ENCODE peak calls at places on chromosomes 5 and 9, in ten cellular contexts. T is spleen, R is SK-N-SH, B is transverse colon, Y is stomach, W is endothelial cell of umbilical vein, L is prostate gland, Z is GM12878, A is SK-N-MC, G is vagina. K is an unnamed sample.

GRCh38 chr9:38059233-38059936 is 9.6 kb downstream of the SHB start:
- DNase-seq in T (peak; percentile 39), R (no peak), B (no peak), Y (no peak), W (peak; percentile 91), L (no peak), Z (no peak), A (no peak), G (no peak), K (no peak)

GRCh38 chr5:107285772-107286171 is 385.0 kb downstream of the EFNA5 start:
- DNase-seq in T (no peak), R (no peak), B (no peak), Y (no peak), W (no peak), L (no peak), Z (no peak), A (no peak), G (no peak), K (no peak)

GRCh38 chr5:87765009-87765408 is 352.3 kb upstream of the CCNH start:
- DNase-seq in T (no peak), R (no peak), B (no peak), Y (no peak), W (no peak), L (no peak), Z (no peak), A (no peak), G (no peak), K (no peak)

GRCh38 chr5:27472000-27472763 is 433.8 kb upstream of the CDH9 start:
- DNase-seq in T (no peak), R (peak; percentile 3), B (no peak), Y (no peak), W (no peak), L (no peak), Z (peak; percentile 57), A (no peak), G (no peak), K (no peak)

GRCh38 chr5:68169898-68170297 is 45.7 kb upstream of the PIK3R1 start:
- DNase-seq in T (no peak), R (no peak), B (peak; percentile 21), Y (no peak), W (no peak), L (no peak), Z (no peak), A (no peak), G (no peak), K (peak; percentile 84)

GRCh38 chr9:134297082-134297415 is 29.2 kb upstream of the RXRA start:
- DNase-seq in T (peak; percentile 41), R (no peak), B (no peak), Y (no peak), W (no peak), L (no peak), Z (no peak), A (no peak), G (no peak), K (no peak)

GRCh38 chr5:155434681-155435080 is 421.1 kb downstream of the KIF4B start:
- DNase-seq in T (no peak), R (no peak), B (no peak), Y (no peak), W (no peak), L (no peak), Z (no peak), A (no peak), G (no peak), K (no peak)

GRCh38 chr9:10867194-10867593 is 254.4 kb upstream of the PTPRD start:
- DNase-seq in T (no peak), R (no peak), B (no peak), Y (no peak), W (no peak), L (no peak), Z (no peak), A (no peak), G (no peak), K (no peak)

GRCh38 chr9:35682083-35682482 is 7.6 kb downstream of the TPM2 start:
- DNase-seq in T (peak; percentile 45), R (no peak), B (no peak), Y (no peak), W (no peak), L (no peak), Z (no peak), A (no peak), G (no peak), K (peak; percentile 76)

GRCh38 chr5:54360925-54361662 is 50.7 kb upstream of the ARL15 start:
- DNase-seq in T (no peak), R (no peak), B (no peak), Y (no peak), W (no peak), L (no peak), Z (no peak), A (no peak), G (no peak), K (no peak)

GRCh38 chr5:79754865-79755555 is 65.4 kb downstream of the CMYA5 start:
- DNase-seq in T (no peak), R (no peak), B (no peak), Y (no peak), W (no peak), L (no peak), Z (no peak), A (no peak), G (no peak), K (no peak)

GRCh38 chr9:125233678-125234077 is 7.5 kb downstream of the HSPA5 start:
- DNase-seq in T (no peak), R (no peak), B (no peak), Y (no peak), W (peak; percentile 77), L (no peak), Z (no peak), A (no peak), G (no peak), K (no peak)
- TF ChIP-seq POLR2AphosphoS5 in T (no peak), R (peak; percentile 88), B (peak; percentile 37), Y (no peak), W (peak; percentile 57), L (no peak), Z (no peak), A (no peak), G (no peak), K (peak; percentile 90)

GRCh38 chr5:150642991-150643710 is 2.7 kb downstream of the SYNPO start:
- DNase-seq in T (no peak), R (no peak), B (no peak), Y (no peak), W (no peak), L (no peak), Z (no peak), A (no peak), G (no peak), K (no peak)
- H3K4me3 ChIP-seq in T (peak overlapping the region; percentile 15), R (no peak overlapping the region), B (no peak overlapping the region), Y (peak overlapping the region; percentile 19), W (peak overlapping the region; percentile 60), L (no peak overlapping the region), Z (no peak overlapping the region), A (no peak overlapping the region), G (no peak overlapping the region), K (no peak overlapping the region)

DNA sequence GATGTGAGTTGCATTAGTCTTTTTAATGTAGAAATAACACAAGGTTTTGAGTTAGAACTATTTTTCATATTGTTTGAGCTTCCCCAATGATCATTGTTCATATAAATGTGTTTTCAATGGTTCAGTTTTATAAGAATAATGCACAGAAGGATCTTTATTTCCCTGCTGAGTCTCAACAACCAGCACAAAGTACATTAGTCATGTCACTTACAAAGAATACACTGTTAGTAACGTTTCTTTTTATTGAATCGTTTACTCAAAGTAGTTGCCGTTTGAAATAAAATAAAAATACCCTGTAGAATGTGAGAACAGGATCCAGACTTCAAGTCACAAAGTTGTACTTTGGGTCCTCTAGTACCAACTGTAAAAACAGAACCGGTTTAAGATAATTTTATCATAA is 41.5 kb downstream of the ERCC8 start:
- DNase-seq in T (no peak), R (no peak), B (no peak), Y (no peak), W (no peak), L (no peak), Z (no peak), A (no peak), G (no peak), K (no peak)
- TF ChIP-seq POLR2AphosphoS5 in T (no peak), R (no peak), B (no peak), Y (no peak), W (no peak), L (no peak), Z (no peak), A (no peak), G (no peak), K (no peak)

DNA sequence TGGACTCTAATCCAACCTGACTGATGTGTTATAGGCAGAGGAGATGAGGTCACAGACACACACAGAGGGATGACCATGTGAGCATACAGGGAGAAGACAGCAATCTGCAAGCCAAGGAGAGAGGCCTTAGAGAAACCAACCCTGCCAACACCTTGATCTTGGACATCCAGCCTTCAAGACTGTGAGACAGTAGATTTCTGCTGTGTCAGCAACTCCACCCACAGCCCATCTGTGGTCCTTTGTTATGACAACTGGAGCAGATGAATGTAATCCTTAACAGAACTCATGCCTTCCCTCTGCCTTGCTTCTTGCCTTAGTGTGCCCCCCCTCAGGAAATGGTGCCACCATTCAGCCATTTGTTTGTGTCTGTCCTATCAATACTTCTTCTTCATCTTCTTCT is 107.4 kb downstream of the NXNL2 start:
- DNase-seq in T (no peak), R (no peak), B (no peak), Y (no peak), W (no peak), L (no peak), Z (no peak), A (no peak), G (no peak), K (no peak)
- H3K4me3 ChIP-seq in T (no peak overlapping the region), R (no peak overlapping the region), B (no peak overlapping the region), Y (no peak overlapping the region), W (no peak overlapping the region), L (no peak overlapping the region), Z (no peak overlapping the region), A (no peak overlapping the region), G (no peak overlapping the region), K (no peak overlapping the region)

DNA sequence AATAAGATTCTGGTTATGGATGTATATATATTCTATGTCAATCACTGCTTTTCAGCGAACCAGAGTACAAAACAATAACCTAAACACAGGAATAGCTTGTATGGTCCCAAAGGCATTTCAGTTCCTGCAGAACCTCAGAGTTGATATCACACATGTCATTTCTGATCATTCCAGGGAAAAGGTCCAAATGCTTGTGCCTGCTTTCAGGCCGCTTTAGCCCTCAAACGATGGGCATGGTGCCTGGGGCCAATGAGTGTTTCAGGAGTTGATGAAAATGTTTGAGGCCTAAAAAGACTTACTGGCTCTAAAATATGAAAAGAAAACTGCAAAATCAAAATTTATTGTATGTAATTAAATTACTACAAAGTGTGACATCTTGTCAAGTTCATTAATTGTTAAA is 22.8 kb downstream of the ANGPTL2 start:
- DNase-seq in T (no peak), R (no peak), B (no peak), Y (no peak), W (no peak), L (no peak), Z (no peak), A (no peak), G (no peak), K (no peak)
- TF ChIP-seq POLR2AphosphoS5 in T (no peak), R (no peak), B (no peak), Y (no peak), W (no peak), L (no peak), Z (no peak), A (no peak), G (no peak), K (no peak)

K was measured in sigmoid colon.